ENCODE peak calls at places on chromosomes 16 and 17, in four cellular contexts. I is mesendoderm, Q is H1, P is IMR-90. W is an unnamed sample.

GRCh38 chr17:47654991-47655390 is 5.3 kb downstream of the KPNB1 start:
- DNase-seq in I (no peak), P (no peak), Q (no peak), W (no peak)

GRCh38 chr17:58936295-58936694 is 170.4 kb downstream of the TRIM37 start:
- DNase-seq in I (no peak), P (no peak), Q (no peak), W (no peak)

GRCh38 chr17:55432358-55433028 is 10.9 kb upstream of the MMD start:
- DNase-seq in Q (no peak), I (no peak), P (no peak), W (no peak)

GRCh38 chr17:40098846-40099626 is 1.4 kb downstream of the NR1D1 start:
- DNase-seq in P (peak), Q (peak), I (peak), W (peak)

GRCh38 chr17:6092923-6093468 is 22.8 kb downstream of the WSCD1 start:
- DNase-seq in Q (no peak), P (no peak), I (no peak), W (no peak)

GRCh38 chr16:48420437-48420836 is 35.2 kb upstream of the SIAH1 start:
- DNase-seq in I (no peak), P (no peak), Q (no peak), W (no peak)

GRCh38 chr16:50304467-50305440 is 38.4 kb downstream of the ADCY7 start:
- DNase-seq in I (no peak), P (no peak), Q (no peak), W (no peak)

GRCh38 chr17:82439194-82439828 is 11.2 kb downstream of the CYBC1 start:
- DNase-seq in Q (no peak), I (no peak), P (no peak), W (no peak)

DNA sequence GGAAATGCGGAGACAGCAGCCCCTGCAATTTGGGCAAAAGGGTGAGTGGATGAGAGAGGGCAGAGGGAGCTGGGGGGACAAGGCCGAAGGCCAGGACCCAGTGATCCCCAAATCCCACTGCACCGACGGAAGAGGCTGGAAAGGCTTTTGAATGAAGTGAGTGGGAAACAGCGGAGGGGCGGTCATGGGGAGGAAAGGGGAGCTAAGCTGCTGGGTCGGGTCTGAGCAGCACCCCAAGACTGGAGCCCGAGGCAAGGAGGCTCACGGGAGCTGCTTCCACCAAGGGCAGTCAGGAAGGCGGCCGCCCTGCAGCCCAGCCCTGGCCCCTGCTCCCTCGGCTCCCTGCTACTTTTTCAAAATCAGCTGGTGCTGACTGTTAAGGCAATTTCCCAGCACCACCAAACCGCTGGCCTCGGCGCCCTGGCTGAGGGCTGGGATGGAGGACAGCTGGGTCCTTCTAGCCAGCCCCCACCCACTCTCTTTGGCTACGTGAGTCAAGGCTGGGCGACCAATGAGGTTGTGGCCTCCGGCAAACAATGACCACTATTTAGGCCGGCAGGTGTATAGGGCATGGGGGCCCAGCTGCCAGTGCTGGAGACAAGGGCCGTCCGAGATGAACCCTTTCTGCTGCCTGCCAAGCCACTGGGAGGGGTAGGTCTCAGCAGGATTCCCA is 509 bp downstream of the SERPINF1 start:
- DNase-seq in P (peak), Q (no peak), I (no peak), W (no peak)
- H2BK120ac ChIP-seq in P (peak), Q (peak), I (no peak), W (peak)

GRCh38 chr17:15490634-15491261 is 23.3 kb upstream of the CDRT4 start:
- DNase-seq in P (peak), Q (peak), I (peak), W (peak)
- H2BK120ac ChIP-seq in P (peak), Q (no peak), I (peak), W (no peak)

DNA sequence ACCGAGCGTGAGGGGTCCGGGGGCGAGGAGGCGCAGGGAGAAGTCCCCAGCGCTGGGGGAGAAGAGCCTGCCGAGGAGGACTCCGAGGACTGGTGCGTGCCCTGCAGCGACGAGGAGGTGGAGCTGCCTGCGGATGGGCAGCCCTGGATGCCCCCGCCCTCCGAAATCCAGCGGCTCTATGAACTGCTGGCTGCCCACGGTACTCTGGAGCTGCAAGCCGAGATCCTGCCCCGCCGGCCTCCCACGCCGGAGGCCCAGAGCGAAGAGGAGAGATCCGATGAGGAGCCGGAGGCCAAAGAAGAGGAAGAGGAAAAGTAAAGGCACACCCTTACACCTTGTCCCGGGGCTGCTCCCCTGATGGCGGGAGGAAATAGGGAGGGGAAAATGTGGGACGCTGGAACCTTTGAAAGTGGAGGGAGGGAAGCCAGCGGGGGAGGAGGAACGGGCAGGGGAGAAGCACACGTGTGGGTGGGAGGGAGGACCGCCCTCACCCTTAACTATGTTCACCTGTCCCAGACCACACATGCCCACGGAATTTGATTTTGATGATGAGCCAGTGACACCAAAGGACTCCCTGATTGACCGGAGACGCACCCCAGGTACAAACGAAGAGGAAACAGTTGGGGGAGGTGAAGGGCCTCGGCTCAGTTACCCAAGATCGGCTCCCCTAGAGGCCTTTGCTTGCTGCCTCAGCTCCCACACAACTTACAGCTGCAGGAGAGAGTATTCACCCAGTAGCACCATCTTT is 916 bp downstream of the PAGR1 start:
- DNase-seq in Q (no peak), I (peak), P (peak), W (no peak)
- H2BK120ac ChIP-seq in Q (no peak), I (no peak), P (peak), W (no peak)

DNA sequence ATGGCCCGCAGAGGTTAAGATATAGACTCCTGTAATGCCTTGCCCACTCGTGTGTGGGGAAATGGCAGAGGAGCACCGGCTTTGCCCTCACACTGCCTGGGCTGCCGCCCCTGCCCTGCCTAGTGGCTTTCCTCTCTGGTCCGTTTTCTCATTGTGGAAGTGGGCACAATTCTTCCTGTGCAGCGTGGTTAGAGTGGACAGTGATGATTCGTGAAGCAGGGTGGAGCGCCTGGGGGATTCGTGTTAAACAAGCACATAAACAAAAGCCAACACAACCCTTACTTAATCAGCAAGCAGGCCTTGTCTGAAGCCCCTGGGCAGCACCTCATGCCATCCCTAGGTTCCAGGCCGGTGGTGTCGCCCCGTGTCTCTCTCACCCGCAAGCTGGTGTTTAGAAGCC is 269.7 kb downstream of the SEC14L1 start:
- DNase-seq in P (no peak), I (no peak), Q (no peak), W (no peak)
- H2BK120ac ChIP-seq in P (peak), I (no peak), Q (no peak), W (no peak)

DNA sequence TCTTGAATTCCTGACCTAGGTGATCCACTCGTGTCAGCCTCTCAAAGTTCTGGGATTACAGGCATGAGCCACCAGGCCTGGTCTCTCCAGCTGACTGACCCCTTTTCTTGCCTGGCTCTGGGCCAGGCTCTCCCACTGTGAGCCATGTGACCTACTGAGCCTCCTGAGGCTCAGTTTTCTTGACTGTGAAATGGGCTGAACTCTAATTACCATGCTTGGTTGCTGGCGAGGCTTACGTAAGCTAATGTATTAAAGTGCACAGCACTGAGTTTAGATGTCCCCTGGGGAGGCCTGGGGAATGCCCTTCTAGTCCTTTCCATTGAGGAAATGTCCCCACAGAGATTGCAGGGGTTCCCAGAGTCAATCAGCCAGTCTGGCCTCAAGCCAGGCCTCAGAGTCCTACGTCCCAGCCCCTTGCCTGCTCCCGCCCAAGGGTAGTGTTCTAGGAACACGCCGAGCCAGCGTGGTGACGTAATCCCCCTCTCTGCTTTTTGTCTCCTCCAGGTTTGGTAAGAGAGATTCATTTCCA is 45.8 kb upstream of the LGALS9 start:
- DNase-seq in P (no peak), I (no peak), Q (no peak), W (no peak)
- H2BK120ac ChIP-seq in P (peak), I (no peak), Q (no peak), W (no peak)

GRCh38 chr16:4733211-4733742 is 794 bp downstream of the ANKS3 start:
- DNase-seq in P (no peak), I (no peak), Q (no peak), W (no peak)

GRCh38 chr16:4736546-4736945 is 2.2 kb downstream of the DNAAF8 start:
- DNase-seq in I (no peak), P (no peak), Q (no peak), W (no peak)

GRCh38 chr16:4734730-4735575 is 616 bp downstream of the DNAAF8 start:
- DNase-seq in I (peak), P (peak), Q (no peak), W (peak)

GRCh38 chr16:4733747-4734062 is 366 bp downstream of the ANKS3 start:
- DNase-seq in Q (no peak), I (no peak), P (no peak), W (no peak)

DNA sequence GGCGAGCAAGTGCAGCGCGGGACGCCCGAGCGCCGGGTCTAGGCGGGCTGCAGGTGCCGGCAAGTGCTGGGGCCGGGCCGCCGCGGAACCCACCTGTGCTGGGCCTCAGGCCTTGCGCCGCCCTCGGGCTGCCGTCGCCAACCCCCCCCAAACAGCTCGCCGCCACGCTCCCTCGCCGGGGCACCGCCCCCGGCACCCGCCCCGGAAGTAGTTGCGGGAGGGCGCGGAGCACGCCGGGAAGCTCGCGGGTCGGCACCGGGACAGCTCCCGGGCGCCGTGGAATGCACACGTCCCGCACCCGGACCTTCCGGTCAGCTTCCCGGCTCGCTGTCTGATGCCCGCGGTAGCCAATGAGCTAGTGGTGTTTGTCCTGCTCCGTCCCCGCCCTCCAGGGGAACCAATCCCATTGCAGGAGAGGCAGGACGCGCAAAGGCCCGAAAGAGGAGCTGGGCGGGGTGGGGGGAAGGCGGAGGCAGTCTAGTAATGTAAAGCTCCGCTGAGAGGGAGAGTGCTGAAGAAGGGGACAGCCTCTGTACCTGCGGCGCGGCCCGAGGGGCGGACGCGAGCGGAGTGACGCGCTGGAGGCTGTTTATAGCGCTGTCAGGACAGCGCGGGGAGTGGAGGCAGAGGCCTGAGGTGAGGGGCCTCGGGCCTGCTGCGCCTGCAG is at the start of the genes ANKS3 and DNAAF8:
- DNase-seq in I (peak), P (peak), Q (peak), W (peak)
- H2BK120ac ChIP-seq in I (no peak), P (no peak), Q (no peak), W (no peak)

DNA sequence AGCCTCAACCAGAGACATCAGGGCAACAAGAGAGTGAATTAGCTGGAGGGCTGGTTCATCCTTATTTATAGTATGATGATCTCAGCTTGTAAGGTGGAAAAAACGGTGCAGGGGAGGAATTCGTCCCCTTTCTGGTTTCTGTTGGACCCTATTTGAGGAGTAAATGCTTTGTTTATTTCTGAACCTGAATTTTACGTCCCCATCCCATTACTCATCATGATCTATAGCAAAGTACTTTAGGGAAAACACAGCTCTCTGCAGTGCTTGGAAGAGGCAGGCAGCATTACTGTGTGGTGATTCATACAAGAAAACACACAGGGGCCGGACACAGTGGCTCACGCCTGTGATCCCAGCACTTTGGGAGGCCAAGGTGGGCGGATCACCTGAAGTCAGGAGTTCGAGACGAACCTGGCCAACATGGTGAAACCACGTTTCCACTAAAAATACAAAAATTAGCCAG is 8.0 kb upstream of the VAT1L start:
- DNase-seq in Q (no peak), P (peak), I (peak), W (no peak)
- H2BK120ac ChIP-seq in Q (no peak), P (peak), I (no peak), W (no peak)

GRCh38 chr16:29730649-29731048 is 15.1 kb downstream of the C16orf54 start:
- DNase-seq in Q (no peak), P (no peak), I (no peak), W (no peak)
- H2BK120ac ChIP-seq in Q (no peak), P (no peak), I (no peak), W (no peak)

DNA sequence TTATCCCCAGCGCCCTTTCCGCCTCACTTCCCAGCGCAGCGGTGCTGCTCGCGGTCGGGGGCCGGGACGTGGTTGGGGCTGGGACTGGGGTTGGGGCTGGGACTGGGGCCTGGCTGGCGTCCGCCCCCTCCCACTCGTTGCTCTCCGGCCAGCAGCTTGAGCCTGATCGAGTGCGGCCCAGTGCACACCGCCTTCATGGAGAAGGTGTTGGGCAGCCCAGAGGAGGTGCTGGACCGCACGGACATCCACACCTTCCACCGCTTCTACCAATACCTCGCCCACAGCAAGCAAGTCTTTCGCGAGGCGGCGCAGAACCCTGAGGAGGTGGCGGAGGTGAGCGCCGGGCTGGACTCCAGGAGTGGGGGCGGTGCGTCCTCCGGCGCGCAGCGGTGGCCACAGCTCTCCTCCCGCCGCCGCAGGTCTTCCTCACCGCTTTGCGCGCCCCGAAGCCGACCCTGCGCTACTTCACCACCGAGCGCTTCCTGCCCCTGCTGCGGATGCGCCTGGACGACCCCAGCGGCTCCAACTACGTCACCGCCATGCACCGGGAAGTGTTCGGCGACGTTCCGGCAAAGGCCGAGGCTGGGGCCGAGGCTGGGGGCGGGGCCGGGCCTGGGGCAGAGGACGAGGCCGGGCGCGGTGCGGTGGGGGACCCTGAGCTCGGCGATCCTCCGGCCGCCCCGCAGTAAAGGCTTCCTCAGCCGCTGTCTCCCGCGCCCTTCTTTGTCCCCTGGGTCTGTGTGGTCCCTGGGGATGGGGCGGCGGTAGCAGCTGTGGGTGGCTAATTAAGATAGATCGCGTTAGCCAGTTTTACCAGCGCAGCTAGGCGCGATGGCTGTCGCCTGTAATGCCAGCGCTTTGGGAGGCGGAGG is 1.8 kb downstream of the HSD17B1 start:
- DNase-seq in P (peak), I (peak), Q (no peak), W (peak)
- H2BK120ac ChIP-seq in P (peak), I (no peak), Q (peak), W (peak)